ENCODE peak calls at places on chromosomes 7 and 10, in ten cellular contexts. One of them, this sample, is unnamed.

GRCh38 chr7:105055084-105055483 is 41.1 kb downstream of the KMT2E start:
- DNase-seq in Caco-2: no peak
- DNase-seq in bronchial epithelial cell: no peak
- DNase-seq in Panc1: no peak
- DNase-seq in lower leg skin: no peak
- DNase-seq in IMR-90: no peak
- DNase-seq in AG04449: no peak
- DNase-seq in PC-3: no peak
- DNase-seq in ascending aorta: no peak
- DNase-seq in cardiac fibroblast: no peak
- DNase-seq in this sample: no peak

GRCh38 chr7:5831196-5831595 is 49.4 kb upstream of the OCM start:
- DNase-seq in Caco-2: no peak
- DNase-seq in bronchial epithelial cell: no peak
- DNase-seq in Panc1: no peak
- DNase-seq in lower leg skin: no peak
- DNase-seq in IMR-90: peak; percentile 5
- DNase-seq in AG04449: no peak
- DNase-seq in PC-3: no peak
- DNase-seq in ascending aorta: no peak
- DNase-seq in cardiac fibroblast: peak; percentile 73
- DNase-seq in this sample: no peak

GRCh38 chr10:11879387-11880168 is 56.4 kb downstream of the PROSER2 start:
- DNase-seq in Caco-2: no peak
- DNase-seq in bronchial epithelial cell: no peak
- DNase-seq in Panc1: no peak
- DNase-seq in lower leg skin: no peak
- DNase-seq in IMR-90: no peak
- DNase-seq in AG04449: no peak
- DNase-seq in PC-3: no peak
- DNase-seq in ascending aorta: no peak
- DNase-seq in cardiac fibroblast: no peak
- DNase-seq in this sample: no peak

GRCh38 chr10:114653926-114654325 is 4.1 kb downstream of the ABLIM1 start:
- DNase-seq in Caco-2: no peak
- DNase-seq in bronchial epithelial cell: no peak
- DNase-seq in Panc1: no peak
- DNase-seq in lower leg skin: no peak
- DNase-seq in IMR-90: no peak
- DNase-seq in AG04449: no peak
- DNase-seq in PC-3: no peak
- DNase-seq in ascending aorta: no peak
- DNase-seq in cardiac fibroblast: peak; percentile 25
- DNase-seq in this sample: no peak

GRCh38 chr10:91034494-91035157 is 113.7 kb upstream of the ANKRD1 start:
- DNase-seq in Caco-2: no peak
- DNase-seq in bronchial epithelial cell: no peak
- DNase-seq in Panc1: no peak
- DNase-seq in lower leg skin: peak; percentile 56
- DNase-seq in IMR-90: peak; percentile 19
- DNase-seq in AG04449: no peak
- DNase-seq in PC-3: peak; percentile 25
- DNase-seq in ascending aorta: peak; percentile 89
- DNase-seq in cardiac fibroblast: peak; percentile 96
- DNase-seq in this sample: no peak

GRCh38 chr10:48461623-48462481 is 143.0 kb downstream of the ARHGAP22 start:
- DNase-seq in Caco-2: no peak
- DNase-seq in bronchial epithelial cell: no peak
- DNase-seq in Panc1: no peak
- DNase-seq in lower leg skin: no peak
- DNase-seq in IMR-90: no peak
- DNase-seq in AG04449: no peak
- DNase-seq in PC-3: no peak
- DNase-seq in ascending aorta: peak; percentile 54
- DNase-seq in cardiac fibroblast: no peak
- DNase-seq in this sample: no peak

GRCh38 chr7:103524042-103524907 is 78.3 kb upstream of the SLC26A5 start:
- DNase-seq in Caco-2: no peak
- DNase-seq in bronchial epithelial cell: peak; percentile 39
- DNase-seq in Panc1: no peak
- DNase-seq in lower leg skin: no peak
- DNase-seq in IMR-90: peak; percentile 68
- DNase-seq in AG04449: peak; percentile 9
- DNase-seq in PC-3: peak; percentile 66
- DNase-seq in ascending aorta: no peak
- DNase-seq in cardiac fibroblast: peak; percentile 52
- DNase-seq in this sample: no peak

GRCh38 chr7:40027545-40027944 is 77.5 kb downstream of the CDK13 start:
- DNase-seq in Caco-2: no peak
- DNase-seq in bronchial epithelial cell: no peak
- DNase-seq in Panc1: no peak
- DNase-seq in lower leg skin: no peak
- DNase-seq in IMR-90: no peak
- DNase-seq in AG04449: no peak
- DNase-seq in PC-3: no peak
- DNase-seq in ascending aorta: no peak
- DNase-seq in cardiac fibroblast: no peak
- DNase-seq in this sample: no peak

GRCh38 chr10:16944081-16944922 is 127.1 kb upstream of the RSU1 start:
- DNase-seq in Caco-2: no peak
- DNase-seq in bronchial epithelial cell: no peak
- DNase-seq in Panc1: no peak
- DNase-seq in lower leg skin: no peak
- DNase-seq in IMR-90: peak; percentile 69
- DNase-seq in AG04449: no peak
- DNase-seq in PC-3: no peak
- DNase-seq in ascending aorta: no peak
- DNase-seq in cardiac fibroblast: peak; percentile 60
- DNase-seq in this sample: no peak

GRCh38 chr7:46032353-46032752 is 111.3 kb upstream of the IGFBP3 start:
- DNase-seq in Caco-2: no peak
- DNase-seq in bronchial epithelial cell: no peak
- DNase-seq in Panc1: no peak
- DNase-seq in lower leg skin: no peak
- DNase-seq in IMR-90: no peak
- DNase-seq in AG04449: no peak
- DNase-seq in PC-3: peak; percentile 41
- DNase-seq in ascending aorta: no peak
- DNase-seq in cardiac fibroblast: no peak
- DNase-seq in this sample: no peak

GRCh38 chr7:150398965-150399320 is 19.8 kb downstream of the ZNF775 start:
- DNase-seq in Caco-2: peak; percentile 23
- DNase-seq in bronchial epithelial cell: no peak
- DNase-seq in Panc1: no peak
- DNase-seq in lower leg skin: no peak
- DNase-seq in IMR-90: no peak
- DNase-seq in AG04449: no peak
- DNase-seq in PC-3: no peak
- DNase-seq in ascending aorta: no peak
- DNase-seq in cardiac fibroblast: no peak
- DNase-seq in this sample: no peak

GRCh38 chr10:103507235-103508191 is 14.0 kb downstream of the NEURL1 start:
- DNase-seq in Caco-2: peak; percentile 88
- DNase-seq in bronchial epithelial cell: no peak
- DNase-seq in Panc1: no peak
- DNase-seq in lower leg skin: no peak
- DNase-seq in IMR-90: no peak
- DNase-seq in AG04449: no peak
- DNase-seq in PC-3: no peak
- DNase-seq in ascending aorta: no peak
- DNase-seq in cardiac fibroblast: no peak
- DNase-seq in this sample: no peak

GRCh38 chr10:70132098-70133029 is at the start of gene AIFM2:
- DNase-seq in Caco-2: peak; percentile 94
- DNase-seq in bronchial epithelial cell: peak; percentile 47
- DNase-seq in Panc1: no peak
- DNase-seq in lower leg skin: peak; percentile 72
- DNase-seq in IMR-90: peak; percentile 61
- DNase-seq in AG04449: no peak
- DNase-seq in PC-3: peak; percentile 97
- DNase-seq in ascending aorta: peak; percentile 88
- DNase-seq in cardiac fibroblast: peak; percentile 75
- DNase-seq in this sample: no peak

GRCh38 chr7:112487938-112488575 is 7.3 kb downstream of the LSMEM1 start:
- DNase-seq in Caco-2: no peak
- DNase-seq in bronchial epithelial cell: no peak
- DNase-seq in Panc1: no peak
- DNase-seq in lower leg skin: no peak
- DNase-seq in IMR-90: no peak
- DNase-seq in AG04449: no peak
- DNase-seq in PC-3: no peak
- DNase-seq in ascending aorta: no peak
- DNase-seq in cardiac fibroblast: no peak
- DNase-seq in this sample: no peak

GRCh38 chr7:96045919-96046318 is 273.6 kb downstream of the DYNC1I1 start:
- DNase-seq in Caco-2: no peak
- DNase-seq in bronchial epithelial cell: peak; percentile 22
- DNase-seq in Panc1: no peak
- DNase-seq in lower leg skin: no peak
- DNase-seq in IMR-90: no peak
- DNase-seq in AG04449: no peak
- DNase-seq in PC-3: peak; percentile 11
- DNase-seq in ascending aorta: no peak
- DNase-seq in cardiac fibroblast: no peak
- DNase-seq in this sample: no peak

GRCh38 chr7:92432299-92432946 is 14.9 kb upstream of the GATAD1 start:
- DNase-seq in Caco-2: peak; percentile 49
- DNase-seq in bronchial epithelial cell: no peak
- DNase-seq in Panc1: no peak
- DNase-seq in lower leg skin: no peak
- DNase-seq in IMR-90: no peak
- DNase-seq in AG04449: no peak
- DNase-seq in PC-3: peak; percentile 9
- DNase-seq in ascending aorta: no peak
- DNase-seq in cardiac fibroblast: no peak
- DNase-seq in this sample: no peak

GRCh38 chr10:102808380-102808779 is 28.8 kb downstream of the CYP17A1 start:
- DNase-seq in Caco-2: no peak
- DNase-seq in bronchial epithelial cell: no peak
- DNase-seq in Panc1: no peak
- DNase-seq in lower leg skin: no peak
- DNase-seq in IMR-90: no peak
- DNase-seq in AG04449: no peak
- DNase-seq in PC-3: no peak
- DNase-seq in ascending aorta: no peak
- DNase-seq in cardiac fibroblast: no peak
- DNase-seq in this sample: no peak

GRCh38 chr10:101055416-101055815 is 6.4 kb upstream of the KAZALD1 start:
- DNase-seq in Caco-2: no peak
- DNase-seq in bronchial epithelial cell: no peak
- DNase-seq in Panc1: no peak
- DNase-seq in lower leg skin: no peak
- DNase-seq in IMR-90: no peak
- DNase-seq in AG04449: no peak
- DNase-seq in PC-3: no peak
- DNase-seq in ascending aorta: no peak
- DNase-seq in cardiac fibroblast: no peak
- DNase-seq in this sample: no peak

GRCh38 chr7:38339953-38340819 is 66.8 kb upstream of the TARP start:
- DNase-seq in Caco-2: no peak
- DNase-seq in bronchial epithelial cell: no peak
- DNase-seq in Panc1: no peak
- DNase-seq in lower leg skin: no peak
- DNase-seq in IMR-90: no peak
- DNase-seq in AG04449: no peak
- DNase-seq in PC-3: no peak
- DNase-seq in ascending aorta: no peak
- DNase-seq in cardiac fibroblast: no peak
- DNase-seq in this sample: no peak
- TF ChIP-seq CTCF in Caco-2: no peak
- TF ChIP-seq CTCF in bronchial epithelial cell: no peak
- TF ChIP-seq CTCF in Panc1: no peak
- TF ChIP-seq CTCF in lower leg skin: no peak
- TF ChIP-seq CTCF in IMR-90: no peak
- TF ChIP-seq CTCF in AG04449: no peak
- TF ChIP-seq CTCF in PC-3: no peak
- TF ChIP-seq CTCF in ascending aorta: no peak
- TF ChIP-seq CTCF in cardiac fibroblast: no peak
- TF ChIP-seq CTCF in this sample: no peak

DNA sequence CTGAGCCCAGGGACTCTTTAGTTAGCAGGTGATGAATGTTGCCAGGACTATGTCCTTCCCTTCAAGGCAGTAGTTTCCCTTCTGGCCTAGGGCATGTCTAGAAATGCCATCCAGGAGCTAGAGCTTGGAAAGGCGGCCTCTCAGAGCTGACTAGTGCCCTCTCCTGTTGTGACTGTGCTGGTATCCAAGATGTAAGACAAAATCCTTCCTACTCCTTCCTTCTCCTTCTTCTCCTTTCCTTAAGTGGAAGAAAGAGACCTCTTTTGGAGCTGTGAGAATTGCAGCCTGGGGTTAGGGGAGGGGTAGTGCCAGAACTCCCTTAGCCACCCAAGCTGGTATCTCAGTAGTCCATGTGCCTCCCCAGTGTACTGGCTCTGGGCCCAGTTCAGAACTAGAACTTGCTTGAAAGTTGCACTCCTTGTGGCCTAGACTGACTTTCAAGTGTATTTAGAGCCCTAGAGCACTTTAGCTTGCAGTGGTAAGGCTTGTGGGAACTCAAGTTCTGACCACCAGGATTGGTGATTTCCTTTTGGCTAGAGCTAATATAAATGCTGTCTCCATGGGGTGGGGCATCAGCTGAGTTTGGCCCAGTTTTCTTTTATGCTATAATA is 118.8 kb downstream of the NPSR1 start:
- DNase-seq in Caco-2: no peak
- DNase-seq in bronchial epithelial cell: no peak
- DNase-seq in Panc1: no peak
- DNase-seq in lower leg skin: no peak
- DNase-seq in IMR-90: no peak
- DNase-seq in AG04449: no peak
- DNase-seq in PC-3: no peak
- DNase-seq in ascending aorta: no peak
- DNase-seq in cardiac fibroblast: no peak
- DNase-seq in this sample: no peak
- TF ChIP-seq CTCF in Caco-2: no peak
- TF ChIP-seq CTCF in bronchial epithelial cell: no peak
- TF ChIP-seq CTCF in Panc1: no peak
- TF ChIP-seq CTCF in lower leg skin: no peak
- TF ChIP-seq CTCF in IMR-90: no peak
- TF ChIP-seq CTCF in AG04449: no peak
- TF ChIP-seq CTCF in PC-3: no peak
- TF ChIP-seq CTCF in ascending aorta: no peak
- TF ChIP-seq CTCF in cardiac fibroblast: no peak
- TF ChIP-seq CTCF in this sample: no peak

GRCh38 chr7:23530355-23530754 is 1.4 kb downstream of the TRA2A start:
- DNase-seq in Caco-2: no peak
- DNase-seq in bronchial epithelial cell: peak; percentile 54
- DNase-seq in Panc1: no peak
- DNase-seq in lower leg skin: no peak
- DNase-seq in IMR-90: peak; percentile 31
- DNase-seq in AG04449: no peak
- DNase-seq in PC-3: peak; percentile 51
- DNase-seq in ascending aorta: no peak
- DNase-seq in cardiac fibroblast: peak; percentile 54
- DNase-seq in this sample: peak; percentile 4
- TF ChIP-seq CTCF in Caco-2: no peak
- TF ChIP-seq CTCF in bronchial epithelial cell: no peak
- TF ChIP-seq CTCF in Panc1: no peak
- TF ChIP-seq CTCF in lower leg skin: no peak
- TF ChIP-seq CTCF in IMR-90: no peak
- TF ChIP-seq CTCF in AG04449: no peak
- TF ChIP-seq CTCF in PC-3: no peak
- TF ChIP-seq CTCF in ascending aorta: no peak
- TF ChIP-seq CTCF in cardiac fibroblast: no peak
- TF ChIP-seq CTCF in this sample: peak; percentile 57

GRCh38 chr7:25805027-25805687 is 346.8 kb upstream of the NFE2L3 start:
- DNase-seq in Caco-2: no peak
- DNase-seq in bronchial epithelial cell: peak; percentile 48
- DNase-seq in Panc1: no peak
- DNase-seq in lower leg skin: no peak
- DNase-seq in IMR-90: peak; percentile 9
- DNase-seq in AG04449: no peak
- DNase-seq in PC-3: no peak
- DNase-seq in ascending aorta: no peak
- DNase-seq in cardiac fibroblast: peak; percentile 53
- DNase-seq in this sample: no peak
- TF ChIP-seq CTCF in Caco-2: no peak
- TF ChIP-seq CTCF in bronchial epithelial cell: no peak
- TF ChIP-seq CTCF in Panc1: no peak
- TF ChIP-seq CTCF in lower leg skin: no peak
- TF ChIP-seq CTCF in IMR-90: no peak
- TF ChIP-seq CTCF in AG04449: no peak
- TF ChIP-seq CTCF in PC-3: no peak
- TF ChIP-seq CTCF in ascending aorta: no peak
- TF ChIP-seq CTCF in cardiac fibroblast: no peak
- TF ChIP-seq CTCF in this sample: no peak